ENCODE peak calls at places on chromosomes 5 and 9, in four cellular contexts. M is Peyer's patch, A is neuronal stem cell, C is aorta. H is an unnamed sample.

GRCh38 chr5:132426525-132427138 is 57.1 kb downstream of the SLC22A5 start:
- DNase-seq in C (peak), A (no peak), M (peak), H (peak)

GRCh38 chr9:83965350-83966208 is 14.4 kb downstream of the HNRNPK start:
- DNase-seq in C (no peak), M (no peak), A (no peak), H (no peak)

GRCh38 chr9:77507212-77507961 is 140.7 kb downstream of the GNA14 start:
- DNase-seq in C (no peak), M (no peak), A (no peak), H (no peak)

GRCh38 chr5:175246242-175246891 is 197.6 kb downstream of the DRD1 start:
- DNase-seq in A (no peak), C (peak), M (no peak), H (no peak)

GRCh38 chr9:126440042-126440441 is 113.4 kb downstream of the MVB12B start:
- DNase-seq in M (no peak), A (no peak), C (no peak), H (no peak)

GRCh38 chr5:146745937-146746577 is 132.5 kb downstream of the PPP2R2B start:
- DNase-seq in A (no peak), M (no peak), C (no peak), H (no peak)

GRCh38 chr9:108325406-108325805 is 530.4 kb downstream of the ACTL7B start:
- DNase-seq in M (no peak), C (no peak), A (no peak), H (no peak)

GRCh38 chr5:93054424-93055165 is 526.4 kb downstream of the NR2F1-AS1 start:
- DNase-seq in A (no peak), C (no peak), M (no peak), H (no peak)

GRCh38 chr5:149732500-149733128 is 2.5 kb downstream of the PPARGC1B start:
- DNase-seq in A (no peak), C (no peak), M (no peak), H (peak)

GRCh38 chr9:117548556-117548955 is 133.7 kb upstream of the ASTN2 start:
- DNase-seq in C (no peak), M (no peak), A (no peak), H (no peak)

GRCh38 chr5:159045165-159045811 is 54.4 kb downstream of the EBF1 start:
- DNase-seq in C (no peak), A (no peak), M (no peak), H (no peak)

GRCh38 chr5:90557871-90558270 is 726 bp upstream of the ADGRV1 start:
- DNase-seq in M (no peak), A (no peak), C (no peak), H (no peak)

GRCh38 chr5:173774212-173774850 is 113.8 kb upstream of the CPEB4 start:
- DNase-seq in C (no peak), M (no peak), A (no peak), H (no peak)

GRCh38 chr5:757931-758697 is 26.4 kb downstream of the ZDHHC11B start:
- DNase-seq in M (no peak), C (peak), A (peak), H (peak)

GRCh38 chr5:78399115-78399514 is 38.7 kb downstream of the SCAMP1 start:
- DNase-seq in C (no peak), A (no peak), M (no peak), H (no peak)

GRCh38 chr5:34914671-34915138 is 599 bp downstream of the RAD1 start:
- DNase-seq in C (no peak), M (peak), A (no peak), H (peak)

GRCh38 chr5:165996484-165996883 is 2295.0 kb upstream of the WWC1 start:
- DNase-seq in M (no peak), A (no peak), C (no peak), H (no peak)

GRCh38 chr9:83034587-83034986 is 28.4 kb downstream of the RASEF start:
- DNase-seq in C (no peak), A (no peak), M (no peak), H (no peak)

GRCh38 chr9:124411514-124412227 is 3.6 kb downstream of the PSMB7 start:
- DNase-seq in C (no peak), M (no peak), A (no peak), H (no peak)

GRCh38 chr9:5557606-5558587 is 47.6 kb downstream of the PDCD1LG2 start:
- DNase-seq in A (no peak), M (peak), C (no peak), H (peak)

GRCh38 chr9:124553738-124554137 is 46.5 kb upstream of the NR5A1 start:
- DNase-seq in M (no peak), C (no peak), A (no peak), H (no peak)

GRCh38 chr5:117880932-117881331 is 1107.4 kb downstream of the DTWD2 start:
- DNase-seq in M (no peak), C (no peak), A (no peak), H (no peak)

GRCh38 chr9:131502781-131503625 is at the start of gene POMT1:
- DNase-seq in M (peak), A (peak), C (peak), H (peak)

GRCh38 chr9:106062252-106062651 is 367.9 kb downstream of the TMEM38B start:
- DNase-seq in M (no peak), C (no peak), A (no peak), H (no peak)

GRCh38 chr5:167030500-167031120 is 1260.8 kb upstream of the WWC1 start:
- DNase-seq in A (peak), C (no peak), M (no peak), H (no peak)

GRCh38 chr9:126401581-126401980 is 75.0 kb downstream of the MVB12B start:
- DNase-seq in M (no peak), C (no peak), A (no peak), H (no peak)

GRCh38 chr5:138339086-138339456 is 1.0 kb downstream of the FAM53C start:
- DNase-seq in M (no peak), C (no peak), A (no peak), H (no peak)

GRCh38 chr9:69421908-69422801 is 97.1 kb downstream of the ENTREP1 start:
- DNase-seq in C (no peak), A (peak), M (peak), H (peak)

GRCh38 chr5:142472306-142472951 is 147.6 kb upstream of the SPRY4 start:
- DNase-seq in C (no peak), M (no peak), A (no peak), H (no peak)

GRCh38 chr9:34710023-34710422 is at the start of gene CCL21:
- DNase-seq in C (no peak), M (peak), A (no peak), H (peak)

GRCh38 chr9:137064027-137064879 is 6.1 kb downstream of the SAPCD2 start:
- DNase-seq in C (peak), M (peak), A (no peak), H (peak)

GRCh38 chr5:1185652-1186350 is 15.6 kb upstream of the SLC6A19 start:
- DNase-seq in M (no peak), C (peak), A (no peak), H (peak)

GRCh38 chr9:93032545-93032944 is 26.0 kb upstream of the SUSD3 start:
- DNase-seq in C (no peak), M (no peak), A (no peak), H (no peak)

GRCh38 chr5:167633931-167634341 is 657.5 kb upstream of the WWC1 start:
- DNase-seq in M (no peak), C (no peak), A (no peak), H (no peak)

GRCh38 chr5:120779674-120780073 is 315.6 kb downstream of the PRR16 start:
- DNase-seq in A (no peak), C (no peak), M (no peak), H (no peak)

DNA sequence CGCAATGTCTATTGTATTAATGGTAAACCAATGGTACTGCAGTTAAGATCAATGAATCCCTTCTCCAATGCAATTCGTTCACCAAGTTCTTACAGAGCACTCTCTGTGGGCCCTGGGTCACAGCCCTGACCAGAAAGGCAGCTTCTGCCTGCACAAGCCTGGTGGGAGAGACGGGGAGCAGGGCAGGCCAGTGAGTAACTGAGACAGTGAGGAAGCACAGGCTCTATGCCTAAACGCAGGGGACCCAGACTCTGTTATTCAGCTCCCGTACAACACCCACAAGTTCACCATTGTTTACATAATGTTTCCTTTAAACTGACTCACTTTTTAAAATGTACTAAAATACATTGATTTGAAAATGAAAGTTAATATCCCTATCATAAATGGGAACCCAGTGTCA is 40.5 kb upstream of the CTSL start:
- DNase-seq in M (no peak), C (no peak), A (no peak), H (no peak)
- H3K27ac ChIP-seq in M (no peak), C (no peak), A (no peak), H (peak)

GRCh38 chr5:9710069-9710468 is 79.9 kb upstream of the TAS2R1 start:
- DNase-seq in C (no peak), A (no peak), M (no peak), H (no peak)

GRCh38 chr5:9712506-9713285 is 82.5 kb upstream of the TAS2R1 start:
- DNase-seq in M (no peak), C (no peak), A (no peak), H (no peak)

GRCh38 chr5:9707766-9708462 is 77.8 kb upstream of the TAS2R1 start:
- DNase-seq in M (no peak), A (no peak), C (no peak), H (no peak)
- H3K4me3 ChIP-seq in M (no peak), A (no peak), C (no peak), H (no peak)

GRCh38 chr5:180173875-180174586 is 35.0 kb downstream of the RASGEF1C start:
- DNase-seq in C (no peak), M (no peak), A (no peak), H (no peak)
- H3K27ac ChIP-seq in C (no peak), M (no peak), A (no peak), H (no peak)

GRCh38 chr5:88823201-88823600 is 59.8 kb downstream of the MEF2C start:
- DNase-seq in M (no peak), A (no peak), C (no peak), H (no peak)
- H3K4me3 ChIP-seq in M (peak), A (no peak), C (no peak), H (no peak)

GRCh38 chr5:37715957-37716356 is 123.9 kb downstream of the GDNF start:
- DNase-seq in M (no peak), C (no peak), A (no peak), H (no peak)

GRCh38 chr5:37715361-37715760 is 124.5 kb downstream of the GDNF start:
- DNase-seq in A (no peak), M (no peak), C (no peak), H (no peak)

GRCh38 chr5:37717613-37718431 is 122.0 kb downstream of the GDNF start:
- DNase-seq in C (no peak), M (no peak), A (no peak), H (no peak)

GRCh38 chr5:37716405-37716804 is 123.4 kb downstream of the GDNF start:
- DNase-seq in M (no peak), C (no peak), A (no peak), H (no peak)

DNA sequence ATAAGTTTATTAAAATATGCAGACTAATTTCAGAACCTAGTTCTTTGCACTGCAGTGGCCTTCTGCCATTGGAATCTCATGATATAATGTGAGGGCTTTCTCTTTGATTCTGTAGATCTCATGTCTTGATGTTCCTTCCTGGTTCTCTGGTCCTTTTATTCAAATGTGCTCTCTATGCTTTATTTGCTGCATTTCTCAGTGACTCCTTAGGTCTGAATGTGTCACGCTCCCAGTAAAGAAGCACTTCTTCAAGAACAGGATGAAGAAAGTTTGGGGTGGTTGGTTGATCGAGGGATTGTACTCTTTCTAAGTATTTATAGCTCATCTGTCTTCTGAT is 122.6 kb downstream of the GDNF start:
- DNase-seq in C (no peak), M (no peak), A (no peak), H (no peak)
- H3K27ac ChIP-seq in C (peak), M (peak), A (no peak), H (no peak)

GRCh38 chr9:98117984-98118639 is 910 bp downstream of the TRIM14 start:
- DNase-seq in A (no peak), C (peak), M (peak), H (no peak)
- H3K4me3 ChIP-seq in A (no peak), C (no peak), M (peak), H (peak)

GRCh38 chr9:134939836-134940235 is 22.1 kb upstream of the FCN1 start:
- DNase-seq in A (no peak), M (no peak), C (peak), H (no peak)

GRCh38 chr9:134939080-134939733 is 21.5 kb upstream of the FCN1 start:
- DNase-seq in M (no peak), C (peak), A (no peak), H (no peak)

GRCh38 chr9:134936762-134937555 is 19.2 kb upstream of the FCN1 start:
- DNase-seq in A (no peak), C (peak), M (no peak), H (no peak)

GRCh38 chr9:134937566-134938345 is 20.0 kb upstream of the FCN1 start:
- DNase-seq in M (no peak), A (no peak), C (peak), H (peak)

DNA sequence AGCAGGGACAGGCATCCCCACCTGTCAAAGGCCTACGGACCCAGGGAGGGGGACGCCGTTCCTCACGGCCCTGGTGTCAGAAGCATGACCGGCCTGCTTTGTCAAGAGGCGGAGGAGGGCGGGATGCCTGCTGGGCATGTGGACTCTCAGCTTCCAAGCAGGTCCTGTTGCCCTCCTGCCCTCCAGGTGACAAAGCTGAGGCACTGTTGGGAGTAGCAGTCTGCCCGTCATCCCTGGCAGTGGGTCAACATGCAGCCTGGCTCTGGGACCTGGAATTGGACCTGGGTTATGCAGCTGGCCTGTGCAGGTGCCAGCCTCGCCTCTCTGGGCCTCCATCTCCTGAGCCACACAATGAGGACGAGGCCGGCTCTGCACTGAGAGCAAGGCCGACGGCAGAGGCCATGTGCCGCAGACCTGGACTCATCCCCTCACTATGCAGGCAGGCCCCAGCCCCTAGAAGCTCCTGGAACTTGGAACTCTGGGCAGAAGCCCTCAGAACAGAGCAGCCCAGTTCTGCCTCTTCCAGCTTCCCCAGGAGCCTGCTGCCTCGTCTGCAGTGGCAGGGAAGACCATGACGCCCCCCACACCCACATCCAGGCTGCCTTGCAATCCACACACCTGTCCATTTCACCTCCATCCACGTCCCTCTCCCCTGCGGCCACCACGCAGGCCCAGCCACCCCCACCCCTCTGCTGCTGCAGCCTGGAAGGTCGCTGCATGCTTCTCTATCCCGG is 20.8 kb upstream of the FCN1 start:
- DNase-seq in M (no peak), A (no peak), C (peak), H (peak)
- H3K27ac ChIP-seq in M (no peak), A (no peak), C (no peak), H (no peak)

GRCh38 chr9:94630833-94631232 is 8.5 kb downstream of the FBP1 start:
- DNase-seq in C (no peak), A (no peak), M (no peak), H (no peak)
- H3K4me3 ChIP-seq in C (no peak), A (no peak), M (no peak), H (no peak)

DNA sequence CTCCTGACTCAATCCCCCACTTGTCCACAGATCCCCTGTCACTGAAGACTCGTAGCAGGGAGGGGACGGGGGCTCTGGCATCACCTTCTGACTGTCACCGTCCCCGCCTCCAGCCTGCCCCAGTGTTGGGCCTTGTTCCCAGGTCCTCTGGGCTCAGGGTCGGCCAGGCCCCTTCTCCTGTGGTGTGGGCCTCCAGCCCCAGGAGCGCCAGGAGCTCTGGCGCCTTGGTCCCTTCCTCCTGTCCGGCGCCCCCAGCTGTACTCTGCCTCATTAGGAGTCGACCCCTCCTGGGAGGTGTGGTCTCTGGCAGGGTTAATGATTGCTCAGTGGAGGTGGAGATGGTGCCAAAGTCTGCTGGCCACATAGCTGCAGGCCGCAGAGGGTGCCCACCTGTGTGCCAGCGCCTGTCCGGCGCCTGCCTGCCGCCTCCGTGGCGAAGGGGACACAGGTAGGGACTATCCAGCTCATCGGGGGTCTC is at the start of gene CDHR2:
- DNase-seq in C (no peak), A (no peak), M (no peak), H (no peak)
- H3K27ac ChIP-seq in C (no peak), A (no peak), M (peak), H (no peak)